ENCODE peak calls at places on chromosome 1, in four cellular contexts. N is fibroblast of lung, I is fibroblast of mammary gland, Z is PC-9. C is an unnamed sample.

GRCh38 chr1:169486281-169486904 is 649 bp upstream of the SLC19A2 start:
- DNase-seq in N (peak), I (peak), Z (no peak), C (peak)

GRCh38 chr1:202281316-202282016 is 60.3 kb downstream of the UBE2T start:
- DNase-seq in N (peak), I (peak), Z (no peak), C (peak)

GRCh38 chr1:56255516-56256181 is 323.7 kb downstream of the PLPP3 start:
- DNase-seq in N (peak), I (peak), Z (no peak), C (no peak)

GRCh38 chr1:21759182-21759581 is 23.8 kb downstream of the USP48 start:
- DNase-seq in N (no peak), I (no peak), Z (no peak), C (no peak)

GRCh38 chr1:21537932-21538630 is 28.9 kb downstream of the ALPL start:
- DNase-seq in N (no peak), I (peak), Z (no peak), C (no peak)

GRCh38 chr1:99820546-99820945 is 29.6 kb upstream of the AGL start:
- DNase-seq in N (no peak), I (no peak), Z (no peak), C (no peak)

GRCh38 chr1:47407481-47407880 is 8.6 kb upstream of the FOXE3 start:
- DNase-seq in N (no peak), I (no peak), Z (no peak), C (peak)

GRCh38 chr1:182143154-182143657 is 81.7 kb upstream of the ZNF648 start:
- DNase-seq in N (peak), I (peak), Z (peak), C (peak)

GRCh38 chr1:5566924-5567323 is 425.3 kb downstream of the NPHP4 start:
- DNase-seq in N (no peak), I (no peak), Z (no peak), C (no peak)

GRCh38 chr1:235835226-235835625 is 31.5 kb downstream of the LYST start:
- DNase-seq in N (peak), I (peak), Z (no peak), C (no peak)
- TF ChIP-seq CTCF in N (no peak), I (peak), Z (no peak), C (no peak)

GRCh38 chr1:229845410-229846138 is 219.5 kb downstream of the URB2 start:
- DNase-seq in N (no peak), I (no peak), Z (no peak), C (no peak)
- TF ChIP-seq CTCF in N (no peak), I (no peak), Z (no peak), C (no peak)

GRCh38 chr1:186949173-186949572 is 120.4 kb downstream of the PLA2G4A start:
- DNase-seq in N (no peak), I (no peak), Z (no peak), C (no peak)

GRCh38 chr1:186948542-186948941 is 119.8 kb downstream of the PLA2G4A start:
- DNase-seq in N (peak), I (no peak), Z (no peak), C (peak)

GRCh38 chr1:186953876-186954275 is 125.1 kb downstream of the PLA2G4A start:
- DNase-seq in N (no peak), I (no peak), Z (no peak), C (no peak)

GRCh38 chr1:186945146-186945545 is 116.4 kb downstream of the PLA2G4A start:
- DNase-seq in N (no peak), I (no peak), Z (no peak), C (no peak)

DNA sequence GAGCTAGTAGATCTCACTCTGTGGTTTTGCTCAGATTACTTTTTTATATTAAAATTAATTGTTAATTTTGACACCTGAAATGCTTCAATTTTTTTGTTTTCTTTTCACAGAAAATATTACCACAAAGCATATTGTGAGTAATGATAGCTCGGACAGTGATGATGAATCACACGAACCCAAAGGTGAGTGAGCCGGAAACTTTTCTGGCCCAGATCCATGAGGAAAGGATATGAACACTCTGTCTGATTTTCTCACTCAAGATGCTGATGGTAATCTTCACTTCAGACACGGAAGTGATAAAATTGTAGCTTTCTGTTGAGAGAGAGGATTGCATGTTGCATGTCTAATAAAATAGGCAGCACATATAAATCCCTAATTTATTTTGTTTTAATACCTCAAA is 121.8 kb downstream of the PLA2G4A start:
- DNase-seq in N (peak), I (peak), Z (peak), C (peak)
- TF ChIP-seq CTCF in N (no peak), I (no peak), Z (no peak), C (no peak)

DNA sequence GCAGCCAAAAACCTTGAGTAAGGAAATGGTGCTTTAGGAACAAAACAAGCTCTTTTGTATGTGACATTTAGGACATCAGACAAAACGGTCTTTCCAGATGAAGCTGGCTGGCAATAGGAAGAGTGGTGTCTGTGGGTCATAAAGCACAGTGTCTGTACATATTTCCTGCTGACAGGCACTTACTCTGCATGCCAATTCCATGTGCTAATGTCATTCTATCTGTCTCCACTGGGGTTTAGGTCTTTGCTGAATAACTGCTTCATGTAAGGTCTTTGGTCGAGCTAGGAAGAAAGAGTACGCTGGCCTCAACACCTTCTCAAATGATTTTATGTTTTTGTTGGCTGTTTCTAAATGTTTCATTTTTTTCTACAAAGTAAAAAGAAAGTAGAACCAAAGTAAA is 163.5 kb downstream of the BRINP2 start:
- DNase-seq in N (peak), I (peak), Z (no peak), C (peak)
- TF ChIP-seq CTCF in N (no peak), I (peak), Z (no peak), C (peak)